ENCODE peak calls at places on chromosomes 12 and 14, in ten cellular contexts. One of them, this sample, is unnamed.

GRCh38 chr12:45122776-45123380 is 72.0 kb upstream of the DBX2 start:
- DNase-seq in Peyer's patch: no peak
- DNase-seq in choroid plexus epithelial cell: peak; percentile 56
- DNase-seq in pancreas: no peak
- DNase-seq in tibial artery: no peak
- DNase-seq in CD8-positive, alpha-beta T cell: no peak
- DNase-seq in mammary epithelial cell: peak; percentile 27
- DNase-seq in HFF-Myc: peak; percentile 36
- DNase-seq in thoracic aorta: no peak
- DNase-seq in activated B cell treated with CpG ODN at 0.5 μM for 24 hours: no peak
- DNase-seq in this sample: no peak

GRCh38 chr12:91854725-91855124 is 290.9 kb downstream of the BTG1 start:
- DNase-seq in Peyer's patch: no peak
- DNase-seq in choroid plexus epithelial cell: peak; percentile 84
- DNase-seq in pancreas: no peak
- DNase-seq in tibial artery: peak; percentile 39
- DNase-seq in CD8-positive, alpha-beta T cell: no peak
- DNase-seq in mammary epithelial cell: peak; percentile 41
- DNase-seq in HFF-Myc: no peak
- DNase-seq in thoracic aorta: no peak
- DNase-seq in activated B cell treated with CpG ODN at 0.5 μM for 24 hours: no peak
- DNase-seq in this sample: no peak

GRCh38 chr14:103015426-103015825 is 41.9 kb downstream of the CDC42BPB start:
- DNase-seq in Peyer's patch: no peak
- DNase-seq in choroid plexus epithelial cell: no peak
- DNase-seq in pancreas: no peak
- DNase-seq in tibial artery: no peak
- DNase-seq in CD8-positive, alpha-beta T cell: no peak
- DNase-seq in mammary epithelial cell: no peak
- DNase-seq in HFF-Myc: no peak
- DNase-seq in thoracic aorta: no peak
- DNase-seq in activated B cell treated with CpG ODN at 0.5 μM for 24 hours: no peak
- DNase-seq in this sample: no peak

GRCh38 chr14:105421723-105422615 is 2.3 kb downstream of the MTA1 start:
- DNase-seq in Peyer's patch: no peak
- DNase-seq in choroid plexus epithelial cell: no peak
- DNase-seq in pancreas: no peak
- DNase-seq in tibial artery: no peak
- DNase-seq in CD8-positive, alpha-beta T cell: no peak
- DNase-seq in mammary epithelial cell: no peak
- DNase-seq in HFF-Myc: no peak
- DNase-seq in thoracic aorta: no peak
- DNase-seq in activated B cell treated with CpG ODN at 0.5 μM for 24 hours: no peak
- DNase-seq in this sample: no peak

GRCh38 chr12:51371295-51371953 is 19.8 kb downstream of the GALNT6 start:
- DNase-seq in Peyer's patch: no peak
- DNase-seq in choroid plexus epithelial cell: peak; percentile 97
- DNase-seq in pancreas: peak; percentile 53
- DNase-seq in tibial artery: peak; percentile 75
- DNase-seq in CD8-positive, alpha-beta T cell: no peak
- DNase-seq in mammary epithelial cell: peak; percentile 95
- DNase-seq in HFF-Myc: peak; percentile 91
- DNase-seq in thoracic aorta: peak; percentile 36
- DNase-seq in activated B cell treated with CpG ODN at 0.5 μM for 24 hours: no peak
- DNase-seq in this sample: no peak

GRCh38 chr12:126139355-126139754 is 1074.1 kb downstream of the AACS start:
- DNase-seq in Peyer's patch: no peak
- DNase-seq in choroid plexus epithelial cell: peak; percentile 0
- DNase-seq in pancreas: no peak
- DNase-seq in tibial artery: no peak
- DNase-seq in CD8-positive, alpha-beta T cell: no peak
- DNase-seq in mammary epithelial cell: no peak
- DNase-seq in HFF-Myc: no peak
- DNase-seq in thoracic aorta: no peak
- DNase-seq in activated B cell treated with CpG ODN at 0.5 μM for 24 hours: no peak
- DNase-seq in this sample: no peak

GRCh38 chr12:6570264-6570887 is 2.3 kb upstream of the NOP2 start:
- DNase-seq in Peyer's patch: peak; percentile 57
- DNase-seq in choroid plexus epithelial cell: peak; percentile 52
- DNase-seq in pancreas: peak; percentile 38
- DNase-seq in tibial artery: no peak
- DNase-seq in CD8-positive, alpha-beta T cell: no peak
- DNase-seq in mammary epithelial cell: no peak
- DNase-seq in HFF-Myc: no peak
- DNase-seq in thoracic aorta: no peak
- DNase-seq in activated B cell treated with CpG ODN at 0.5 μM for 24 hours: peak; percentile 37
- DNase-seq in this sample: no peak

GRCh38 chr14:72812292-72812851 is 81.5 kb downstream of the DPF3 start:
- DNase-seq in Peyer's patch: no peak
- DNase-seq in choroid plexus epithelial cell: no peak
- DNase-seq in pancreas: peak; percentile 12
- DNase-seq in tibial artery: peak; percentile 50
- DNase-seq in CD8-positive, alpha-beta T cell: no peak
- DNase-seq in mammary epithelial cell: peak; percentile 9
- DNase-seq in HFF-Myc: no peak
- DNase-seq in thoracic aorta: peak; percentile 48
- DNase-seq in activated B cell treated with CpG ODN at 0.5 μM for 24 hours: no peak
- DNase-seq in this sample: no peak

GRCh38 chr12:40970320-40970907 is 217.7 kb upstream of the PDZRN4 start:
- DNase-seq in Peyer's patch: no peak
- DNase-seq in choroid plexus epithelial cell: no peak
- DNase-seq in pancreas: no peak
- DNase-seq in tibial artery: no peak
- DNase-seq in CD8-positive, alpha-beta T cell: no peak
- DNase-seq in mammary epithelial cell: no peak
- DNase-seq in HFF-Myc: no peak
- DNase-seq in thoracic aorta: no peak
- DNase-seq in activated B cell treated with CpG ODN at 0.5 μM for 24 hours: no peak
- DNase-seq in this sample: no peak

GRCh38 chr12:50727466-50727865 is 36.4 kb upstream of the ATF1 start:
- DNase-seq in Peyer's patch: no peak
- DNase-seq in choroid plexus epithelial cell: no peak
- DNase-seq in pancreas: no peak
- DNase-seq in tibial artery: no peak
- DNase-seq in CD8-positive, alpha-beta T cell: no peak
- DNase-seq in mammary epithelial cell: peak; percentile 71
- DNase-seq in HFF-Myc: no peak
- DNase-seq in thoracic aorta: no peak
- DNase-seq in activated B cell treated with CpG ODN at 0.5 μM for 24 hours: no peak
- DNase-seq in this sample: no peak

GRCh38 chr12:113664224-113664681 is 192.6 kb upstream of the LHX5 start:
- DNase-seq in Peyer's patch: no peak
- DNase-seq in choroid plexus epithelial cell: no peak
- DNase-seq in pancreas: no peak
- DNase-seq in tibial artery: no peak
- DNase-seq in CD8-positive, alpha-beta T cell: no peak
- DNase-seq in mammary epithelial cell: no peak
- DNase-seq in HFF-Myc: no peak
- DNase-seq in thoracic aorta: no peak
- DNase-seq in activated B cell treated with CpG ODN at 0.5 μM for 24 hours: no peak
- DNase-seq in this sample: no peak

GRCh38 chr14:68705741-68706283 is 87.1 kb downstream of the ZFP36L1 start:
- DNase-seq in Peyer's patch: no peak
- DNase-seq in choroid plexus epithelial cell: no peak
- DNase-seq in pancreas: no peak
- DNase-seq in tibial artery: no peak
- DNase-seq in CD8-positive, alpha-beta T cell: no peak
- DNase-seq in mammary epithelial cell: peak; percentile 90
- DNase-seq in HFF-Myc: no peak
- DNase-seq in thoracic aorta: no peak
- DNase-seq in activated B cell treated with CpG ODN at 0.5 μM for 24 hours: no peak
- DNase-seq in this sample: no peak

GRCh38 chr14:25001096-25001982 is 48.6 kb downstream of the STXBP6 start:
- DNase-seq in Peyer's patch: no peak
- DNase-seq in choroid plexus epithelial cell: no peak
- DNase-seq in pancreas: no peak
- DNase-seq in tibial artery: no peak
- DNase-seq in CD8-positive, alpha-beta T cell: no peak
- DNase-seq in mammary epithelial cell: no peak
- DNase-seq in HFF-Myc: peak; percentile 26
- DNase-seq in thoracic aorta: no peak
- DNase-seq in activated B cell treated with CpG ODN at 0.5 μM for 24 hours: no peak
- DNase-seq in this sample: no peak

GRCh38 chr12:69108024-69108423 is 131.3 kb upstream of the CPSF6 start:
- DNase-seq in Peyer's patch: no peak
- DNase-seq in choroid plexus epithelial cell: peak; percentile 88
- DNase-seq in pancreas: no peak
- DNase-seq in tibial artery: no peak
- DNase-seq in CD8-positive, alpha-beta T cell: no peak
- DNase-seq in mammary epithelial cell: no peak
- DNase-seq in HFF-Myc: no peak
- DNase-seq in thoracic aorta: no peak
- DNase-seq in activated B cell treated with CpG ODN at 0.5 μM for 24 hours: no peak
- DNase-seq in this sample: no peak

GRCh38 chr14:39218171-39218769 is 15.4 kb upstream of the MIA2 start:
- DNase-seq in Peyer's patch: no peak
- DNase-seq in choroid plexus epithelial cell: peak; percentile 47
- DNase-seq in pancreas: no peak
- DNase-seq in tibial artery: no peak
- DNase-seq in CD8-positive, alpha-beta T cell: no peak
- DNase-seq in mammary epithelial cell: peak; percentile 87
- DNase-seq in HFF-Myc: no peak
- DNase-seq in thoracic aorta: no peak
- DNase-seq in activated B cell treated with CpG ODN at 0.5 μM for 24 hours: no peak
- DNase-seq in this sample: no peak

GRCh38 chr12:110254971-110255540 is 26.0 kb upstream of the ATP2A2 start:
- DNase-seq in Peyer's patch: no peak
- DNase-seq in choroid plexus epithelial cell: no peak
- DNase-seq in pancreas: no peak
- DNase-seq in tibial artery: no peak
- DNase-seq in CD8-positive, alpha-beta T cell: no peak
- DNase-seq in mammary epithelial cell: no peak
- DNase-seq in HFF-Myc: no peak
- DNase-seq in thoracic aorta: no peak
- DNase-seq in activated B cell treated with CpG ODN at 0.5 μM for 24 hours: no peak
- DNase-seq in this sample: no peak

DNA sequence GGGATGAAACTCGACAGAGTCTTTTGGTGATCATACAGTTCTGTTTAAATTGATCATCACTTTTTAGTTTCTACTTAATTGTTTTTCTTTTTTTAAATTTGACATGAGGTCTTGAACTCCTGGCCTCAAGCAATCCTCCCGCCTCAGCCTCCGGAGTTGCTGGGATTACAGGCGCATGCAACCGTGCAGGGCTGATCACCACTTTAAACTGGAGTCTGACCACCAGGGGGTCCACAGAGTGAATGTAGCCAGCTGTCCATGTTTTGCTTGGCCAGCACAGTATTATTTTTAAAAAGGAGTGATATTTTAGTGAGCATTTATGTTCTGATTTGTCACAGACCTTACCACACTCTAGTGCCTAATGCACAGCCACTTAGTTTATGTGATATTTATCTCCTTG is 10.7 kb downstream of the DAAM1 start:
- DNase-seq in Peyer's patch: no peak
- DNase-seq in choroid plexus epithelial cell: peak; percentile 62
- DNase-seq in pancreas: no peak
- DNase-seq in tibial artery: no peak
- DNase-seq in CD8-positive, alpha-beta T cell: no peak
- DNase-seq in mammary epithelial cell: no peak
- DNase-seq in HFF-Myc: no peak
- DNase-seq in thoracic aorta: no peak
- DNase-seq in activated B cell treated with CpG ODN at 0.5 μM for 24 hours: no peak
- DNase-seq in this sample: no peak
- TF ChIP-seq CTCF in Peyer's patch: no peak
- TF ChIP-seq CTCF in choroid plexus epithelial cell: peak; percentile 53
- TF ChIP-seq CTCF in pancreas: no peak
- TF ChIP-seq CTCF in tibial artery: no peak
- TF ChIP-seq CTCF in CD8-positive, alpha-beta T cell: no peak
- TF ChIP-seq CTCF in mammary epithelial cell: no peak
- TF ChIP-seq CTCF in HFF-Myc: peak; percentile 18
- TF ChIP-seq CTCF in thoracic aorta: no peak
- TF ChIP-seq CTCF in activated B cell treated with CpG ODN at 0.5 μM for 24 hours: no peak
- TF ChIP-seq CTCF in this sample: no peak

GRCh38 chr12:58247633-58248032 is 306.3 kb downstream of the ATP23 start:
- DNase-seq in Peyer's patch: no peak
- DNase-seq in choroid plexus epithelial cell: peak; percentile 13
- DNase-seq in pancreas: no peak
- DNase-seq in tibial artery: no peak
- DNase-seq in CD8-positive, alpha-beta T cell: no peak
- DNase-seq in mammary epithelial cell: no peak
- DNase-seq in HFF-Myc: no peak
- DNase-seq in thoracic aorta: no peak
- DNase-seq in activated B cell treated with CpG ODN at 0.5 μM for 24 hours: no peak
- DNase-seq in this sample: no peak
- TF ChIP-seq CTCF in Peyer's patch: no peak
- TF ChIP-seq CTCF in choroid plexus epithelial cell: peak; percentile 41
- TF ChIP-seq CTCF in pancreas: no peak
- TF ChIP-seq CTCF in tibial artery: no peak
- TF ChIP-seq CTCF in CD8-positive, alpha-beta T cell: no peak
- TF ChIP-seq CTCF in mammary epithelial cell: no peak
- TF ChIP-seq CTCF in HFF-Myc: peak; percentile 30
- TF ChIP-seq CTCF in thoracic aorta: no peak
- TF ChIP-seq CTCF in activated B cell treated with CpG ODN at 0.5 μM for 24 hours: no peak
- TF ChIP-seq CTCF in this sample: no peak

DNA sequence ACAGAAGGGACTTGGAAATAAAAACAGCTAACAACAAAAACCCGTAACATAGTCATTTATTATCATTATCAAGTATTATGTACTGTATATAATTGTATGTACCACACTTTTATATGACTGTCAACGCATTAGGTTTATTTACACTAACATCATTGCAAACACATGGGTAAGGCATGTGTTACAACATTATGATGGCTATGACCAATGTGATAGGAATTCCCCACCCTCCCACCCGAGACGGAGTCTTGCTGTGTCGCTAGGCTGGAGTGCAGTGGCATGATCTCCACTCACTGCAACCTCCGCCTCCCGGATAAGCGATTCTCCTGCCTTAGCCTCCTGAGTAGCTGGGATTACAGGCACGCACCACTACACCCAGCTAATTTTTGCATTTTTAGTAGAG is 82.6 kb downstream of the ERC1 start:
- DNase-seq in Peyer's patch: no peak
- DNase-seq in choroid plexus epithelial cell: peak; percentile 46
- DNase-seq in pancreas: no peak
- DNase-seq in tibial artery: no peak
- DNase-seq in CD8-positive, alpha-beta T cell: no peak
- DNase-seq in mammary epithelial cell: no peak
- DNase-seq in HFF-Myc: no peak
- DNase-seq in thoracic aorta: no peak
- DNase-seq in activated B cell treated with CpG ODN at 0.5 μM for 24 hours: no peak
- DNase-seq in this sample: no peak
- TF ChIP-seq CTCF in Peyer's patch: no peak
- TF ChIP-seq CTCF in choroid plexus epithelial cell: no peak
- TF ChIP-seq CTCF in pancreas: no peak
- TF ChIP-seq CTCF in tibial artery: no peak
- TF ChIP-seq CTCF in CD8-positive, alpha-beta T cell: no peak
- TF ChIP-seq CTCF in mammary epithelial cell: no peak
- TF ChIP-seq CTCF in HFF-Myc: no peak
- TF ChIP-seq CTCF in thoracic aorta: no peak
- TF ChIP-seq CTCF in activated B cell treated with CpG ODN at 0.5 μM for 24 hours: no peak
- TF ChIP-seq CTCF in this sample: no peak

GRCh38 chr14:47539065-47539464 is 136.3 kb downstream of the MDGA2 start:
- DNase-seq in Peyer's patch: no peak
- DNase-seq in choroid plexus epithelial cell: peak; percentile 49
- DNase-seq in pancreas: no peak
- DNase-seq in tibial artery: no peak
- DNase-seq in CD8-positive, alpha-beta T cell: no peak
- DNase-seq in mammary epithelial cell: no peak
- DNase-seq in HFF-Myc: no peak
- DNase-seq in thoracic aorta: no peak
- DNase-seq in activated B cell treated with CpG ODN at 0.5 μM for 24 hours: no peak
- DNase-seq in this sample: no peak
- TF ChIP-seq CTCF in Peyer's patch: no peak
- TF ChIP-seq CTCF in choroid plexus epithelial cell: peak; percentile 53
- TF ChIP-seq CTCF in pancreas: no peak
- TF ChIP-seq CTCF in tibial artery: peak; percentile 25
- TF ChIP-seq CTCF in CD8-positive, alpha-beta T cell: no peak
- TF ChIP-seq CTCF in mammary epithelial cell: no peak
- TF ChIP-seq CTCF in HFF-Myc: no peak
- TF ChIP-seq CTCF in thoracic aorta: no peak
- TF ChIP-seq CTCF in activated B cell treated with CpG ODN at 0.5 μM for 24 hours: no peak
- TF ChIP-seq CTCF in this sample: no peak